ENCODE peak calls at places on chromosomes 13 and 19, in four cellular contexts. One of them, this sample, is unnamed.

GRCh38 chr13:42876810-42877550 is 95.6 kb downstream of the FAM216B start:
- DNase-seq in neural progenitor cell: no peak
- DNase-seq in transverse colon: no peak
- DNase-seq in IMR-90: peak; percentile 66
- DNase-seq in this sample: peak; percentile 68

GRCh38 chr13:89514534-89515312 is 1832.8 kb upstream of the MIR17HG start:
- DNase-seq in IMR-90: peak; percentile 8
- DNase-seq in neural progenitor cell: peak; percentile 43
- DNase-seq in transverse colon: no peak
- DNase-seq in this sample: peak; percentile 1

GRCh38 chr19:48608798-48609263 is 2.3 kb downstream of the SPACA4 start:
- DNase-seq in neural progenitor cell: peak; percentile 68
- DNase-seq in transverse colon: peak; percentile 68
- DNase-seq in IMR-90: no peak
- DNase-seq in this sample: peak; percentile 33

GRCh38 chr19:18112989-18113478 is 15.5 kb downstream of the MAST3 start:
- DNase-seq in IMR-90: peak; percentile 71
- DNase-seq in transverse colon: peak; percentile 91
- DNase-seq in neural progenitor cell: peak; percentile 92
- DNase-seq in this sample: peak; percentile 73

GRCh38 chr13:109479534-109479933 is 306.8 kb downstream of the IRS2 start:
- DNase-seq in IMR-90: no peak
- DNase-seq in neural progenitor cell: no peak
- DNase-seq in transverse colon: no peak
- DNase-seq in this sample: no peak

GRCh38 chr19:11963566-11964355 is 1.1 kb upstream of the ZNF763 start:
- DNase-seq in transverse colon: peak; percentile 82
- DNase-seq in IMR-90: peak; percentile 61
- DNase-seq in neural progenitor cell: peak; percentile 92
- DNase-seq in this sample: peak; percentile 44

GRCh38 chr13:23558675-23559536 is 11.3 kb upstream of the TNFRSF19 start:
- DNase-seq in IMR-90: peak; percentile 92
- DNase-seq in neural progenitor cell: no peak
- DNase-seq in transverse colon: no peak
- DNase-seq in this sample: peak; percentile 83

GRCh38 chr19:32829345-32829896 is 40.1 kb downstream of the SLC7A9 start:
- DNase-seq in neural progenitor cell: no peak
- DNase-seq in transverse colon: no peak
- DNase-seq in IMR-90: no peak
- DNase-seq in this sample: no peak

GRCh38 chr13:75492389-75492788 is 10.4 kb upstream of the TBC1D4 start:
- DNase-seq in neural progenitor cell: no peak
- DNase-seq in transverse colon: no peak
- DNase-seq in IMR-90: peak; percentile 69
- DNase-seq in this sample: peak; percentile 41

GRCh38 chr19:4088065-4088679 is 21.5 kb upstream of the ZBTB7A start:
- DNase-seq in neural progenitor cell: no peak
- DNase-seq in transverse colon: no peak
- DNase-seq in IMR-90: no peak
- DNase-seq in this sample: no peak

GRCh38 chr13:91557328-91557727 is 158.9 kb downstream of the GPC5 start:
- DNase-seq in neural progenitor cell: no peak
- DNase-seq in IMR-90: no peak
- DNase-seq in transverse colon: no peak
- DNase-seq in this sample: no peak
- TF ChIP-seq CTCF in neural progenitor cell: no peak
- TF ChIP-seq CTCF in IMR-90: no peak
- TF ChIP-seq CTCF in transverse colon: no peak
- TF ChIP-seq CTCF in this sample: no peak

GRCh38 chr19:41935781-41936415 is 7.6 kb upstream of the ERFL start:
- DNase-seq in transverse colon: no peak
- DNase-seq in neural progenitor cell: no peak
- DNase-seq in IMR-90: no peak
- DNase-seq in this sample: no peak

GRCh38 chr19:41933131-41933458 is 4.8 kb upstream of the ERFL start:
- DNase-seq in neural progenitor cell: no peak
- DNase-seq in transverse colon: no peak
- DNase-seq in IMR-90: no peak
- DNase-seq in this sample: no peak

GRCh38 chr19:41933693-41934426 is 5.6 kb upstream of the ERFL start:
- DNase-seq in neural progenitor cell: no peak
- DNase-seq in transverse colon: no peak
- DNase-seq in IMR-90: no peak
- DNase-seq in this sample: no peak

GRCh38 chr19:41936416-41936850 is 8.2 kb upstream of the ERFL start:
- DNase-seq in IMR-90: no peak
- DNase-seq in neural progenitor cell: no peak
- DNase-seq in transverse colon: no peak
- DNase-seq in this sample: no peak

GRCh38 chr19:41934849-41935374 is 6.7 kb upstream of the ERFL start:
- DNase-seq in IMR-90: peak; percentile 49
- DNase-seq in transverse colon: peak; percentile 79
- DNase-seq in neural progenitor cell: peak; percentile 88
- DNase-seq in this sample: peak; percentile 28
- H3K4me3 ChIP-seq in IMR-90: no peak overlapping the region
- H3K4me3 ChIP-seq in transverse colon: no peak overlapping the region
- H3K4me3 ChIP-seq in neural progenitor cell: no peak overlapping the region
- H3K4me3 ChIP-seq in this sample: no peak overlapping the region

DNA sequence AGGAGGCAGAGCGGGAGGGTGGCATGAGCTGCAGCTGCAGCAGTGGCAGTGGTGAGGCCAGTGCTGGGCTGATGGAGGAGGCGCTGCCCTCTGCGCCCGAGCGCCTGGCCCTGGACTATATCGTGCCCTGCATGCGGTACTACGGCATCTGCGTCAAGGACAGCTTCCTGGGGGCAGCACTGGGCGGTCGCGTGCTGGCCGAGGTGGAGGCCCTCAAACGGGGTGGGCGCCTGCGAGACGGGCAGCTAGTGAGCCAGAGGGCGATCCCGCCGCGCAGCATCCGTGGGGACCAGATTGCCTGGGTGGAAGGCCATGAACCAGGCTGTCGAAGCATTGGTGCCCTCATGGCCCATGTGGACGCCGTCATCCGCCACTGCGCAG is 2.0 kb downstream of the EGLN2 start:
- DNase-seq in transverse colon: no peak
- DNase-seq in neural progenitor cell: no peak
- DNase-seq in IMR-90: no peak
- DNase-seq in this sample: no peak
- H3K27ac ChIP-seq in transverse colon: peak overlapping the region; percentile 97
- H3K27ac ChIP-seq in neural progenitor cell: no peak overlapping the region
- H3K27ac ChIP-seq in IMR-90: no peak overlapping the region
- H3K27ac ChIP-seq in this sample: no peak overlapping the region

GRCh38 chr19:8512991-8513686 is 828 bp downstream of the ZNF414 start:
- DNase-seq in IMR-90: no peak
- DNase-seq in transverse colon: no peak
- DNase-seq in neural progenitor cell: no peak
- DNase-seq in this sample: no peak

GRCh38 chr19:8512115-8512967 is 1.6 kb downstream of the ZNF414 start:
- DNase-seq in transverse colon: peak; percentile 43
- DNase-seq in IMR-90: no peak
- DNase-seq in neural progenitor cell: peak; percentile 33
- DNase-seq in this sample: no peak

GRCh38 chr19:8510589-8511115 is 3.3 kb downstream of the ZNF414 start:
- DNase-seq in transverse colon: no peak
- DNase-seq in neural progenitor cell: no peak
- DNase-seq in IMR-90: no peak
- DNase-seq in this sample: no peak

GRCh38 chr19:8513687-8514504 is at the start of gene ZNF414:
- DNase-seq in IMR-90: peak; percentile 95
- DNase-seq in transverse colon: peak; percentile 98
- DNase-seq in neural progenitor cell: peak; percentile 98
- DNase-seq in this sample: peak; percentile 97

GRCh38 chr19:8511573-8512101 is 2.3 kb downstream of the ZNF414 start:
- DNase-seq in transverse colon: no peak
- DNase-seq in neural progenitor cell: no peak
- DNase-seq in IMR-90: no peak
- DNase-seq in this sample: no peak
- TF ChIP-seq CTCF in transverse colon: no peak
- TF ChIP-seq CTCF in neural progenitor cell: peak; percentile 15
- TF ChIP-seq CTCF in IMR-90: no peak
- TF ChIP-seq CTCF in this sample: no peak

DNA sequence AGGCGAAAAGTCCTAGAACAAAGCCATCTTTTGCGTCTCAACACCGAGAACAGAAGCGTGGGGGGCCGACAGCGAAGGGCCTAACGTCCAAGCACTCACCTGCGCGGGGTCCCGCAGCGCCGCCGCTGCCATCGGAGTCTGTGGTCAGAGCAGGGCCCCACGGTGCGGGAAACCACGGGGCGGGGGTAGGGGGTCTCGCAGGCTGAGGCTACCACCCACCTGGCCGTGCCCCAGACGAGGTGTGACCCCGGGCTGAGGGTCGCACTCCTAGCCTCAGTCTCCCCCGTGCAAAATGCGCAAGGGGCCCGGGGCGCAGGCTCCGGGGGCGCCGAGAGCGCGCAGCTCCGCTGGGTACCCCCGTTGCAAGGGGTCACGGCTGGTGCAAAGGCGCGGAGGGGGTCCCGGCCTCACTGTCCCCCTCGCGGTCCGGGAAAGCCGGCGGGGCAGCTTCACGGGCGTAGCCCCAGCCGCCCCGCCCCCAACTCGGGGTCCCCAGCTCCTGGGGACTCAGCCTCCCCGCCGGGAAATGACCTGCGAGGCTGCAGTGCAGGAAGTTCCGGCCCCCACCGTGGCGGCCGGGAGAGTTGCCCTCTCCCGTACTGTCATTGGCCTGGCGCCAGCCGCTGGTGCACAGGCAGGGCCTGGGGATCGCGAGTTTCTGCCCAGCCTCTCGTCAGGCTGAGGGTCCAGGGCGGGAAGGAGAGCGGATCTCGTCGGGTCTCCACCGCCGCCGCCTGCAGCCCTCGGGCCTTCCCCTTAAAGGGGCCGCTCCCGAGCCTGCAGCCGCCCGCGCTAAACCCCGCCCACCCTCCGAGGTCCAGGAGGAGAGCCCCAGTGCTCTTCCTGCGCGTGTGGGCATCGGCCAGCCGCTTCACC is at the start of gene ZNF792:
- DNase-seq in neural progenitor cell: peak; percentile 81
- DNase-seq in IMR-90: peak; percentile 34
- DNase-seq in transverse colon: peak; percentile 73
- DNase-seq in this sample: peak; percentile 22
- H3K4me3 ChIP-seq in neural progenitor cell: peak within 1 kb of the TSS; percentile 93
- H3K4me3 ChIP-seq in IMR-90: peak within 1 kb of the TSS; percentile 75
- H3K4me3 ChIP-seq in transverse colon: peak within 1 kb of the TSS; percentile 90
- H3K4me3 ChIP-seq in this sample: peak within 1 kb of the TSS; percentile 73

GRCh38 chr19:57320180-57321084 is at the start of gene ZNF543:
- DNase-seq in neural progenitor cell: peak; percentile 99
- DNase-seq in transverse colon: peak; percentile 96
- DNase-seq in IMR-90: peak; percentile 95
- DNase-seq in this sample: peak; percentile 96
- H3K27ac ChIP-seq in neural progenitor cell: peak within 1 kb of the TSS; percentile 74
- H3K27ac ChIP-seq in transverse colon: peak within 1 kb of the TSS; percentile 91
- H3K27ac ChIP-seq in IMR-90: peak within 1 kb of the TSS; percentile 87
- H3K27ac ChIP-seq in this sample: peak within 1 kb of the TSS; percentile 74

GRCh38 chr19:35248310-35249145 is at the start of gene LSR:
- DNase-seq in transverse colon: peak; percentile 94
- DNase-seq in neural progenitor cell: peak; percentile 97
- DNase-seq in IMR-90: no peak
- DNase-seq in this sample: no peak
- TF ChIP-seq CTCF in transverse colon: no peak
- TF ChIP-seq CTCF in neural progenitor cell: peak; percentile 27
- TF ChIP-seq CTCF in IMR-90: no peak
- TF ChIP-seq CTCF in this sample: no peak

GRCh38 chr19:6481541-6482342 is at the start of gene DENND1C:
- DNase-seq in transverse colon: peak; percentile 66
- DNase-seq in IMR-90: no peak
- DNase-seq in neural progenitor cell: peak; percentile 70
- DNase-seq in this sample: no peak

GRCh38 chr19:6482343-6482686 is 728 bp upstream of the DENND1C start:
- DNase-seq in IMR-90: no peak
- DNase-seq in neural progenitor cell: no peak
- DNase-seq in transverse colon: no peak
- DNase-seq in this sample: no peak

GRCh38 chr19:6478815-6479214 is 2.8 kb downstream of the DENND1C start:
- DNase-seq in neural progenitor cell: no peak
- DNase-seq in transverse colon: no peak
- DNase-seq in IMR-90: no peak
- DNase-seq in this sample: no peak

GRCh38 chr19:6479836-6480398 is 1.7 kb downstream of the DENND1C start:
- DNase-seq in IMR-90: no peak
- DNase-seq in neural progenitor cell: no peak
- DNase-seq in transverse colon: no peak
- DNase-seq in this sample: no peak

DNA sequence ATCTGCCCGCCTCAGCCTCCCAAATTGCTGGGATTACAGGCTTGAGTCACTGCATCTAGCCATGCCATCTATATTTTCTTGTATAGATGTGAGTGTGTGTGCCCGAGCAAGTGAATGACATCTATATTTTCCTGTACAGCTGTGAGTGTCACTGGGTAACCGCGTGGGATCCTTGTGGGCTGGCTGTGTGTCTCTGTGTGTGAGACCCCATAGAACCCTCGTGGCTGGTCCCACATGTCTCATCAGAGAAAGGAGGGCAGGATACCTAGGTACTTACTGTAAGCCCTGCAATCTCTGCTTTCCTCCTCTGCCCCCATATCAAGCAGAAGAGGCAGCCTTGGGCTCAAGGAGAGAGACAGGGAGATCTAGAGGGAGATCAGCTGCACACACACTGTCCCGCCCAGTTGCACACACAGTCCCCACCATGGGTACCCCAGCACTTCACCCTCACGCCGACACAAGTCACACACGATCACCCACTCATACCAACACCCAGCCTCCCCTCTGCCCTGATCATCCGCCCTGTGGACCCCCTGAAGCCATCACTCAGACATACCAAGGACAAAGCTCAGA is 658 bp downstream of the DENND1C start:
- DNase-seq in transverse colon: no peak
- DNase-seq in neural progenitor cell: no peak
- DNase-seq in IMR-90: no peak
- DNase-seq in this sample: no peak
- H3K4me3 ChIP-seq in transverse colon: peak overlapping the region; percentile 44
- H3K4me3 ChIP-seq in neural progenitor cell: no peak overlapping the region
- H3K4me3 ChIP-seq in IMR-90: no peak overlapping the region
- H3K4me3 ChIP-seq in this sample: no peak overlapping the region